ENCODE peak calls at places on chromosomes 6 and 20, in nine cellular contexts. S, L, Q, W, X, O, D, N and K are unnamed samples.
A peak's percentile ranks its signal among the peaks of the same experiment; 100 is the strongest.

GRCh38 chr6:150196942-150197745 is 54.3 kb downstream of the PPP1R14C start:
- DNase-seq in O (no peak), X (no peak), N (no peak), D (no peak), S (no peak), W (no peak), Q (no peak), L (peak; percentile 96), K (peak; percentile 95)

GRCh38 chr6:13807691-13808090 is 6.7 kb downstream of the MCUR1 start:
- DNase-seq in S (no peak), N (no peak), Q (no peak), O (no peak), X (no peak), W (no peak), L (no peak), D (no peak), K (no peak)

GRCh38 chr6:127554435-127555006 is 22.5 kb upstream of the C6orf58 start:
- DNase-seq in O (peak; percentile 36), N (peak; percentile 33), X (peak; percentile 59), S (no peak), D (peak; percentile 40), L (peak; percentile 87), W (peak; percentile 26), Q (no peak), K (peak; percentile 69)

GRCh38 chr20:53128024-53128423 is 155.9 kb downstream of the TSHZ2 start:
- DNase-seq in S (no peak), X (no peak), W (no peak), L (no peak), Q (no peak), N (no peak), O (no peak), D (no peak), K (no peak)

GRCh38 chr6:156776841-156777576 is at the start of gene ARID1B:
- DNase-seq in W (peak; percentile 62), L (peak; percentile 96), Q (peak; percentile 68), D (peak; percentile 93), S (peak; percentile 82), X (peak; percentile 90), O (peak; percentile 82), N (peak; percentile 76), K (peak; percentile 91)

GRCh38 chr20:59434950-59435349 is 134.5 kb downstream of the EDN3 start:
- DNase-seq in L (peak; percentile 81), Q (no peak), D (no peak), X (peak; percentile 34), O (no peak), N (no peak), W (peak; percentile 42), S (no peak), K (no peak)

GRCh38 chr20:8764289-8764962 is 304.5 kb upstream of the PLCB4 start:
- DNase-seq in L (peak; percentile 44), S (no peak), X (no peak), Q (no peak), D (no peak), W (no peak), O (peak; percentile 70), N (no peak), K (no peak)

GRCh38 chr20:63135411-63135810 is 80.5 kb downstream of the YTHDF1 start:
- DNase-seq in Q (no peak), N (no peak), S (no peak), O (no peak), L (no peak), X (no peak), D (no peak), W (no peak), K (no peak)

GRCh38 chr6:167779993-167780655 is 46.6 kb upstream of the AFDN start:
- DNase-seq in S (no peak), N (no peak), O (no peak), D (no peak), X (no peak), W (no peak), L (no peak), Q (no peak), K (no peak)

GRCh38 chr6:105968230-105968954 is 117.7 kb upstream of the PRDM1 start:
- DNase-seq in Q (no peak), O (no peak), L (no peak), D (no peak), W (no peak), S (no peak), N (no peak), X (no peak), K (no peak)

GRCh38 chr20:51054233-51054632 is 31.3 kb upstream of the KCNG1 start:
- DNase-seq in W (peak; percentile 75), Q (no peak), S (no peak), X (no peak), L (peak; percentile 7), O (no peak), N (no peak), D (no peak), K (no peak)

GRCh38 chr20:4973330-4974097 is 27.8 kb downstream of the SLC23A2 start:
- DNase-seq in S (peak; percentile 39), O (peak; percentile 73), X (no peak), L (peak; percentile 48), Q (no peak), D (peak; percentile 96), W (no peak), N (peak; percentile 83), K (no peak)

GRCh38 chr6:139967497-139967896 is 593.0 kb upstream of the CITED2 start:
- DNase-seq in N (no peak), Q (no peak), O (no peak), L (no peak), W (no peak), X (no peak), D (no peak), S (no peak), K (no peak)

GRCh38 chr20:8432435-8433148 is 300.5 kb downstream of the PLCB1 start:
- DNase-seq in N (no peak), O (no peak), W (no peak), D (no peak), X (no peak), L (peak; percentile 65), Q (no peak), S (no peak), K (peak; percentile 72)

GRCh38 chr6:136784910-136785746 is 7.1 kb downstream of the MAP3K5 start:
- DNase-seq in X (no peak), N (no peak), W (no peak), O (no peak), Q (peak; percentile 19), L (no peak), S (peak; percentile 59), D (peak; percentile 82), K (no peak)

GRCh38 chr6:33613146-33613793 is 7.9 kb upstream of the ITPR3 start:
- DNase-seq in O (peak; percentile 74), X (no peak), D (no peak), S (no peak), L (no peak), Q (no peak), N (peak; percentile 68), W (no peak), K (no peak)

GRCh38 chr20:62029951-62030350 is 35.7 kb downstream of the TAF4 start:
- DNase-seq in Q (no peak), W (no peak), D (no peak), L (no peak), X (no peak), O (no peak), N (no peak), S (no peak), K (no peak)

GRCh38 chr20:17771206-17772004 is 71.6 kb downstream of the BANF2 start:
- DNase-seq in O (no peak), X (peak; percentile 21), N (peak; percentile 6), L (peak; percentile 19), S (peak; percentile 38), Q (no peak), D (no peak), W (peak; percentile 13), K (no peak)

GRCh38 chr6:152595507-152595906 is 41.7 kb downstream of the SYNE1 start:
- DNase-seq in L (no peak), S (no peak), W (no peak), D (peak; percentile 29), N (peak; percentile 16), X (no peak), O (peak; percentile 19), Q (no peak), K (no peak)

GRCh38 chr6:138480279-138480949 is 18.9 kb downstream of the NHSL1 start:
- DNase-seq in S (no peak), O (no peak), L (no peak), X (no peak), Q (no peak), D (no peak), N (no peak), W (no peak), K (no peak)

GRCh38 chr6:87436435-87436834 is 28.7 kb downstream of the CFAP206 start:
- DNase-seq in L (no peak), X (no peak), W (no peak), O (peak; percentile 35), S (no peak), Q (no peak), D (peak; percentile 73), N (peak; percentile 26), K (no peak)

GRCh38 chr6:162671580-162672165 is 55.9 kb downstream of the PRKN start:
- DNase-seq in W (no peak), Q (no peak), L (peak; percentile 19), X (no peak), S (no peak), D (no peak), N (no peak), O (no peak), K (no peak)

GRCh38 chr6:100283288-100283687 is 181.4 kb downstream of the SIM1 start:
- DNase-seq in N (peak; percentile 76), L (peak; percentile 46), D (no peak), X (no peak), W (no peak), O (peak; percentile 20), S (no peak), Q (no peak), K (no peak)

GRCh38 chr20:10521068-10521834 is 86.1 kb downstream of the SLX4IP start:
- DNase-seq in Q (no peak), N (peak; percentile 78), O (peak; percentile 82), D (no peak), X (no peak), S (no peak), L (peak; percentile 56), W (peak; percentile 54), K (peak; percentile 75)